ENCODE peak calls at places on chromosome 16, in ten cellular contexts. M, X, F, H, T, O, B, E, Z and I are unnamed samples.

GRCh38 chr16:7597677-7598076 is 265.0 kb downstream of the RBFOX1 start:
- DNase-seq in M (no peak), X (no peak), F (no peak), H (no peak), T (no peak), O (no peak), B (no peak), E (no peak), Z (no peak), I (no peak)

GRCh38 chr16:68235882-68236803 is at the start of gene ESRP2:
- DNase-seq in M (peak; percentile 45), X (no peak), F (peak; percentile 97), H (peak; percentile 60), T (peak; percentile 45), O (peak; percentile 80), B (peak; percentile 72), E (no peak), Z (no peak), I (no peak)

GRCh38 chr16:65494080-65494479 is 372.2 kb upstream of the CDH11 start:
- DNase-seq in M (no peak), X (no peak), F (no peak), H (no peak), T (no peak), O (no peak), B (no peak), E (no peak), Z (no peak), I (no peak)

GRCh38 chr16:30740364-30741251 is 7.6 kb upstream of the PHKG2 start:
- DNase-seq in M (no peak), X (no peak), F (peak; percentile 92), H (peak; percentile 89), T (no peak), O (peak; percentile 61), B (peak; percentile 88), E (no peak), Z (no peak), I (peak; percentile 95)

GRCh38 chr16:81739503-81739902 is 39.6 kb upstream of the PLCG2 start:
- DNase-seq in M (no peak), X (peak; percentile 44), F (no peak), H (no peak), T (no peak), O (no peak), B (no peak), E (no peak), Z (no peak), I (no peak)

GRCh38 chr16:65744401-65744800 is 622.1 kb upstream of the CDH5 start:
- DNase-seq in M (no peak), X (no peak), F (no peak), H (no peak), T (no peak), O (no peak), B (no peak), E (no peak), Z (no peak), I (no peak)

GRCh38 chr16:55735120-55735781 is 79.5 kb downstream of the SLC6A2 start:
- DNase-seq in M (no peak), X (no peak), F (no peak), H (no peak), T (no peak), O (no peak), B (no peak), E (no peak), Z (no peak), I (no peak)

GRCh38 chr16:58620396-58620795 is 9.2 kb downstream of the CNOT1 start:
- DNase-seq in M (no peak), X (no peak), F (no peak), H (no peak), T (no peak), O (no peak), B (no peak), E (no peak), Z (no peak), I (no peak)

GRCh38 chr16:2814757-2815298 is 2.2 kb upstream of the PRSS21 start:
- DNase-seq in M (no peak), X (no peak), F (no peak), H (no peak), T (no peak), O (no peak), B (no peak), E (no peak), Z (no peak), I (no peak)

GRCh38 chr16:23801387-23801786 is 34.4 kb upstream of the PRKCB start:
- DNase-seq in M (peak; percentile 84), X (peak; percentile 83), F (peak; percentile 59), H (peak; percentile 75), T (peak; percentile 2), O (peak; percentile 21), B (peak; percentile 79), E (peak; percentile 63), Z (peak; percentile 70), I (no peak)

GRCh38 chr16:19005561-19006445 is 22.1 kb downstream of the TMC7 start:
- DNase-seq in M (no peak), X (no peak), F (no peak), H (peak; percentile 47), T (no peak), O (peak; percentile 32), B (no peak), E (no peak), Z (no peak), I (no peak)

GRCh38 chr16:473046-474043 is 47.9 kb downstream of the RAB11FIP3 start:
- DNase-seq in M (no peak), X (no peak), F (no peak), H (no peak), T (no peak), O (no peak), B (no peak), E (no peak), Z (no peak), I (no peak)

GRCh38 chr16:51243836-51244483 is 92.9 kb upstream of the SALL1 start:
- DNase-seq in M (no peak), X (no peak), F (peak; percentile 55), H (no peak), T (no peak), O (no peak), B (no peak), E (no peak), Z (no peak), I (no peak)

GRCh38 chr16:68286153-68287074 is 22.1 kb downstream of the SLC7A6 start:
- DNase-seq in M (no peak), X (peak; percentile 67), F (no peak), H (no peak), T (no peak), O (no peak), B (no peak), E (peak; percentile 46), Z (no peak), I (no peak)

GRCh38 chr16:56419740-56420548 is 5.4 kb downstream of the AMFR start:
- DNase-seq in M (no peak), X (no peak), F (no peak), H (no peak), T (no peak), O (no peak), B (no peak), E (no peak), Z (no peak), I (no peak)

GRCh38 chr16:1127971-1128715 is 24.8 kb upstream of the CACNA1H start:
- DNase-seq in M (no peak), X (no peak), F (no peak), H (no peak), T (no peak), O (no peak), B (no peak), E (no peak), Z (no peak), I (no peak)

GRCh38 chr16:56817938-56818337 is 47.1 kb upstream of the SLC12A3 start:
- DNase-seq in M (no peak), X (no peak), F (no peak), H (no peak), T (no peak), O (no peak), B (no peak), E (no peak), Z (no peak), I (no peak)

GRCh38 chr16:87757841-87758426 is 7.9 kb downstream of the KLHDC4 start:
- DNase-seq in M (no peak), X (no peak), F (no peak), H (no peak), T (no peak), O (no peak), B (no peak), E (no peak), Z (no peak), I (no peak)

GRCh38 chr16:29808219-29808900 is 2.0 kb downstream of the MAZ start:
- DNase-seq in M (peak; percentile 54), X (no peak), F (no peak), H (peak; percentile 39), T (no peak), O (no peak), B (no peak), E (no peak), Z (no peak), I (no peak)

GRCh38 chr16:86919073-86919472 is 340.7 kb downstream of the FOXL1 start:
- DNase-seq in M (no peak), X (no peak), F (no peak), H (no peak), T (no peak), O (no peak), B (no peak), E (no peak), Z (no peak), I (no peak)

GRCh38 chr16:84740596-84741071 is 40.8 kb downstream of the USP10 start:
- DNase-seq in M (no peak), X (no peak), F (no peak), H (peak; percentile 73), T (no peak), O (no peak), B (no peak), E (no peak), Z (no peak), I (no peak)

GRCh38 chr16:3179651-3180050 is 8.4 kb upstream of the OR1F1 start:
- DNase-seq in M (no peak), X (no peak), F (no peak), H (no peak), T (no peak), O (no peak), B (no peak), E (no peak), Z (no peak), I (no peak)

GRCh38 chr16:23092072-23092800 is 57.0 kb downstream of the USP31 start:
- DNase-seq in M (no peak), X (no peak), F (no peak), H (no peak), T (no peak), O (no peak), B (no peak), E (no peak), Z (no peak), I (peak; percentile 37)

GRCh38 chr16:88383401-88384221 is 852 bp downstream of the ZNF469 start:
- DNase-seq in M (no peak), X (no peak), F (peak; percentile 62), H (peak; percentile 65), T (no peak), O (no peak), B (no peak), E (no peak), Z (no peak), I (no peak)

GRCh38 chr16:15608398-15609285 is 34.3 kb downstream of the MARF1 start:
- DNase-seq in M (no peak), X (no peak), F (no peak), H (no peak), T (no peak), O (no peak), B (peak; percentile 28), E (no peak), Z (no peak), I (no peak)

GRCh38 chr16:62253926-62254325 is 217.7 kb upstream of the CDH8 start:
- DNase-seq in M (no peak), X (no peak), F (no peak), H (no peak), T (no peak), O (no peak), B (no peak), E (no peak), Z (no peak), I (no peak)

GRCh38 chr16:2428051-2428786 is 1.0 kb upstream of the CCNF start:
- DNase-seq in M (no peak), X (peak; percentile 75), F (peak; percentile 70), H (no peak), T (no peak), O (peak; percentile 45), B (no peak), E (no peak), Z (no peak), I (no peak)

GRCh38 chr16:72400257-72401078 is 228.5 kb upstream of the PMFBP1 start:
- DNase-seq in M (no peak), X (peak; percentile 73), F (peak; percentile 65), H (no peak), T (peak; percentile 38), O (peak; percentile 30), B (no peak), E (peak; percentile 9), Z (peak; percentile 5), I (no peak)